ENCODE peak calls at places on chromosomes 12 and 14, in four cellular contexts. One of them, this sample, is unnamed.

GRCh38 chr14:99604766-99605298 is 825 bp upstream of the CCDC85C start:
- DNase-seq in K562: peak
- DNase-seq in HepG2: no peak
- DNase-seq in A549: peak
- DNase-seq in this sample: peak

GRCh38 chr14:81517798-81518398 is 15.8 kb downstream of the SEL1L start:
- DNase-seq in A549: no peak
- DNase-seq in K562: no peak
- DNase-seq in HepG2: peak
- DNase-seq in this sample: no peak

GRCh38 chr12:49027846-49028245 is 9.3 kb upstream of the PRKAG1 start:
- DNase-seq in HepG2: no peak
- DNase-seq in A549: no peak
- DNase-seq in K562: no peak
- DNase-seq in this sample: no peak

GRCh38 chr12:116395381-116395780 is 117.9 kb upstream of the MED13L start:
- DNase-seq in K562: no peak
- DNase-seq in HepG2: no peak
- DNase-seq in A549: no peak
- DNase-seq in this sample: no peak

GRCh38 chr14:60348211-60348610 is 99.2 kb downstream of the PPM1A start:
- DNase-seq in HepG2: no peak
- DNase-seq in A549: no peak
- DNase-seq in K562: no peak
- DNase-seq in this sample: no peak

GRCh38 chr12:48183876-48184548 is 568 bp downstream of the CCDC184 start:
- DNase-seq in K562: no peak
- DNase-seq in A549: no peak
- DNase-seq in HepG2: no peak
- DNase-seq in this sample: peak

GRCh38 chr12:124466200-124467128 is 100.9 kb downstream of the NCOR2 start:
- DNase-seq in K562: no peak
- DNase-seq in A549: no peak
- DNase-seq in HepG2: no peak
- DNase-seq in this sample: no peak

GRCh38 chr14:59836116-59836515 is 34.5 kb downstream of the RTN1 start:
- DNase-seq in HepG2: no peak
- DNase-seq in A549: no peak
- DNase-seq in K562: no peak
- DNase-seq in this sample: no peak

GRCh38 chr14:86943391-86944365 is 1049.3 kb downstream of the GALC start:
- DNase-seq in A549: no peak
- DNase-seq in K562: no peak
- DNase-seq in HepG2: no peak
- DNase-seq in this sample: no peak

GRCh38 chr12:109105176-109105575 is 7.8 kb downstream of the UNG start:
- DNase-seq in HepG2: no peak
- DNase-seq in A549: no peak
- DNase-seq in K562: no peak
- DNase-seq in this sample: no peak

GRCh38 chr12:49086116-49086515 is 8.5 kb downstream of the DHH start:
- DNase-seq in A549: no peak
- DNase-seq in K562: no peak
- DNase-seq in HepG2: no peak
- DNase-seq in this sample: no peak

GRCh38 chr12:93145086-93145485 is 216.0 kb upstream of the EEA1 start:
- DNase-seq in A549: no peak
- DNase-seq in HepG2: no peak
- DNase-seq in K562: no peak
- DNase-seq in this sample: no peak

GRCh38 chr12:70660620-70661219 is 23.5 kb upstream of the PTPRB start:
- DNase-seq in HepG2: no peak
- DNase-seq in A549: no peak
- DNase-seq in K562: peak
- DNase-seq in this sample: no peak

GRCh38 chr14:102317564-102318248 is 1.8 kb upstream of the ZNF839 start:
- DNase-seq in K562: no peak
- DNase-seq in A549: no peak
- DNase-seq in HepG2: peak
- DNase-seq in this sample: no peak

GRCh38 chr12:45034861-45035265 is 16.0 kb downstream of the DBX2 start:
- DNase-seq in A549: no peak
- DNase-seq in K562: no peak
- DNase-seq in HepG2: no peak
- DNase-seq in this sample: no peak

GRCh38 chr12:10088955-10089354 is 9.8 kb downstream of the CLEC1A start:
- DNase-seq in A549: no peak
- DNase-seq in HepG2: no peak
- DNase-seq in K562: no peak
- DNase-seq in this sample: no peak

GRCh38 chr14:94112513-94113060 is 2.1 kb downstream of the IFI27 start:
- DNase-seq in K562: no peak
- DNase-seq in HepG2: no peak
- DNase-seq in A549: no peak
- DNase-seq in this sample: no peak

GRCh38 chr12:43899574-43899973 is 63.7 kb downstream of the TMEM117 start:
- DNase-seq in K562: no peak
- DNase-seq in HepG2: no peak
- DNase-seq in A549: no peak
- DNase-seq in this sample: no peak

GRCh38 chr12:111288771-111289170 is 80.1 kb downstream of the PHETA1 start:
- DNase-seq in A549: no peak
- DNase-seq in HepG2: no peak
- DNase-seq in K562: no peak
- DNase-seq in this sample: no peak

GRCh38 chr14:67833403-67833802 is 13.8 kb downstream of the RAD51B start:
- DNase-seq in A549: no peak
- DNase-seq in HepG2: no peak
- DNase-seq in K562: no peak
- DNase-seq in this sample: no peak

DNA sequence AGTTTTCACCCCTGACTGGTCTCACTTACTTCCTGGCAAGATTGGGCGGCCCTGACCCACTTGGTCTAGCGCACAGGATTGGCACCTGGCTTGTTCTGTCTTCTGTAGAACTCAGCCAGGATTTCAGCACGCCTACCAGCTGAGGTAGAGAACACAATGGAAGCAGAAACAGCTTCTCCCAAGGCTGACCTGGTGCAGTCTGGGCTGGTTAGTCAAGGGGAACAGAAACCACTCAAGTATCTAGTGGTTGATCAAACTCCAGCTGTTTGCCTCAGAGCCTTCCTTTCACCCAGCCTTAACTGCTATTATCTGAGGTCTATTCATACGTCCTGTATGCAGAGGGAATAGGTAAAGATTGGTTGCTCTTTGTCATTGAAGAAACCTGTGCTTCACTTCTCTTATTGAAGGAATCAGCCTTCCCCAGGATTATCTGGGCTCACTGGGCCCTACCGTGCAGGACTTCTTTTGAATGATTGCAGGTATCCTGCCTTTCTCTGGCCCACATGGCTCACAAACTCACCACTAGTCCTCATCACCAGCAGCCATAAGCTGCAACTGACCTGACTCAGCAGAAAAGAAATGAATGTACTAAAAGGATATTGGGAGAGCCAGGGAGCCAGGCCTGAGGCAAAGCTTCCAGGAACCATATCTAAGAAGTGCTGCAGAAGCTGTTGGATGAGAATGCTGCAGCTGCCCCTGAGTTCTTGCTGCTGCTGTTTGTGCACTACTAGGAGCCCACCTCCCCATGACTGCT is 2.5 kb upstream of the PLEKHD1 start:
- DNase-seq in HepG2: no peak
- DNase-seq in A549: no peak
- DNase-seq in K562: peak
- DNase-seq in this sample: no peak
- TF ChIP-seq ESRRA in HepG2: no peak
- TF ChIP-seq ESRRA in A549: no peak
- TF ChIP-seq ESRRA in K562: no peak
- TF ChIP-seq ESRRA in this sample: no peak

DNA sequence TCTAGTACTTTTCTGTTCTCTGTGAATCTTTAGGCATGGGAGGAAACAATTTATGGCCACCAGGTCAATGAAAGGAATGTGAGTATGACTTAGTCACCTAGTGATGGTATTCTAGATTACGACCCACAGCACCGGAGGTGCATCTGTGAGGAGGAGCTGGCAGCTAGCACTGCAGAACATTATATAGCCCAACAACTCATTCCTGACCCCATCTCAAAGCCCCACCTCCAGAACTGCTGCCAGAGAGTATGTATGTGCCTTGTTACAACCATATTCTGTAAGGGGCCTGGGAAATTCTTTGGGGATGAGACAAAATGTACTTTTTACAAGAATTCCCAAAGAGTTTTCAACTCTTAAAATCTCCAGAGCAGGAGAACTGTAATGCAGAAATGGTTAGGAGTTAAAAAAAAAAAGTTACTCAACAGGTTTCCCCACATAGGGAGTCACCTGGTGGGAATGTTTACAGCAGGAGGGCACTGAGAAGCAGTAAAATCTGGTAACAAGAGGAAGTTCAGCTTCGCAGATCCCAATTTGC is 34.9 kb upstream of the CERS5 start:
- DNase-seq in HepG2: no peak
- DNase-seq in K562: no peak
- DNase-seq in A549: no peak
- DNase-seq in this sample: no peak
- TF ChIP-seq HMGXB4 in HepG2: no peak
- TF ChIP-seq HMGXB4 in K562: no peak
- TF ChIP-seq HMGXB4 in A549: no peak
- TF ChIP-seq HMGXB4 in this sample: no peak

DNA sequence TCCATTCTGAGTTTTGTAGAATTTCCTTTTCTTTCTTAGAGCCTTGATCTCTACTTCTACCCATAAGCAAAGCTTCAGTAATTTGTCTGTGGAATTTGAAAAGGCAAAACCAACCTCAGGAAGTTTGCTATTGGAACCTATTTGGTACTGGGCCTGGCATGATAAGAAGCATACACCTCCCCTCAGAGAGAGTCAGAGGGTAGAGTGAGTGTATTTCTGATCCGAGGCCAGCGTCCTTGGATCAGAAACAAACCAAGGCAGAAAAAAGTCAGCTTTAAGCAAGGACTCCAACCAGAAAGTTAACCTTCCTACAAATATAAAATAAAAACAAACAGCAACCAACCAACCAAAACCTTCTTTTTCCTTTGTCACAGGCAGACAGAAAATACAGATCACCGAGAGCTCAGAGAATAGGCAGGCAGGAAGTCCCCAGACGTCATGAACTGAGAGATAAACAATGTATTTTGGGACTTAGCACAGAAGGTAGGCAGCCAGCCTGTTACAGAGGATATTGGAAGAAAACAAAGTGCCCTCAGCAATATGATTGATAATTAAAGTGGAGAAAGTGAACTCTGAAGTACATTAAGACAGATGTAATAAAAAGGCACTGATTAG is 141.5 kb downstream of the NEDD1 start:
- DNase-seq in A549: no peak
- DNase-seq in K562: no peak
- DNase-seq in HepG2: no peak
- DNase-seq in this sample: no peak
- TF ChIP-seq ESRRA in A549: no peak
- TF ChIP-seq ESRRA in K562: no peak
- TF ChIP-seq ESRRA in HepG2: no peak
- TF ChIP-seq ESRRA in this sample: no peak

GRCh38 chr12:46711756-46712155 is 114.0 kb downstream of the SLC38A4 start:
- DNase-seq in HepG2: no peak
- DNase-seq in A549: no peak
- DNase-seq in K562: no peak
- DNase-seq in this sample: no peak
- TF ChIP-seq HMGXB4 in HepG2: no peak
- TF ChIP-seq HMGXB4 in A549: no peak
- TF ChIP-seq HMGXB4 in K562: no peak
- TF ChIP-seq HMGXB4 in this sample: no peak

GRCh38 chr12:26158078-26158764 is 33.4 kb upstream of the BHLHE41 start:
- DNase-seq in A549: no peak
- DNase-seq in HepG2: no peak
- DNase-seq in K562: no peak
- DNase-seq in this sample: no peak
- TF ChIP-seq ESRRA in A549: no peak
- TF ChIP-seq ESRRA in HepG2: no peak
- TF ChIP-seq ESRRA in K562: no peak
- TF ChIP-seq ESRRA in this sample: no peak

GRCh38 chr12:561908-562593 is 101.2 kb downstream of the NINJ2 start:
- DNase-seq in HepG2: no peak
- DNase-seq in K562: no peak
- DNase-seq in A549: no peak
- DNase-seq in this sample: no peak

GRCh38 chr12:563250-563781 is 99.9 kb downstream of the NINJ2 start:
- DNase-seq in K562: no peak
- DNase-seq in A549: no peak
- DNase-seq in HepG2: no peak
- DNase-seq in this sample: no peak

GRCh38 chr12:563899-564298 is 99.3 kb downstream of the NINJ2 start:
- DNase-seq in HepG2: no peak
- DNase-seq in K562: no peak
- DNase-seq in A549: no peak
- DNase-seq in this sample: no peak

GRCh38 chr12:561116-561705 is 101.5 kb downstream of the B4GALNT3 start:
- DNase-seq in A549: no peak
- DNase-seq in HepG2: no peak
- DNase-seq in K562: no peak
- DNase-seq in this sample: no peak

DNA sequence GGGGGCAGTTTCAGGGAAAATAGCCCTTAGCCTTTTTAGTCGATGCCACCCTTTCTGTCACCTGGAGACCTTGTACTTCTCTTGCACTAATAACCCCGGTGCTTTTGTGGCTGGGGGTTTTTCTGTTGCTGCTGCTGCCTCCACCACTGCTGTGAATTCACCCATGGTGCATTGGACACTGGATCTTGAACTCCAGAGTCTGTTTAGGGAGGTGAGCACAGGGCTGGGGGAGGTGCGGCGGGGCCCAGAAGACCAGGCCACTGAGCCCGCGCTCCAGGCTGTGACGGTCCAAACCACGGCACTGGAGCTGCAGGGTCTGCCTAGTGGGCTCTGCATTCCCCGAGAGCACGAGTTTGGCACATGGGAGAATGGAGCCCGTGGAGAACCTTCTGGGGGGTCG is 100.6 kb downstream of the NINJ2 start:
- DNase-seq in K562: no peak
- DNase-seq in A549: no peak
- DNase-seq in HepG2: no peak
- DNase-seq in this sample: no peak
- TF ChIP-seq HMGXB4 in K562: no peak
- TF ChIP-seq HMGXB4 in A549: no peak
- TF ChIP-seq HMGXB4 in HepG2: no peak
- TF ChIP-seq HMGXB4 in this sample: no peak

DNA sequence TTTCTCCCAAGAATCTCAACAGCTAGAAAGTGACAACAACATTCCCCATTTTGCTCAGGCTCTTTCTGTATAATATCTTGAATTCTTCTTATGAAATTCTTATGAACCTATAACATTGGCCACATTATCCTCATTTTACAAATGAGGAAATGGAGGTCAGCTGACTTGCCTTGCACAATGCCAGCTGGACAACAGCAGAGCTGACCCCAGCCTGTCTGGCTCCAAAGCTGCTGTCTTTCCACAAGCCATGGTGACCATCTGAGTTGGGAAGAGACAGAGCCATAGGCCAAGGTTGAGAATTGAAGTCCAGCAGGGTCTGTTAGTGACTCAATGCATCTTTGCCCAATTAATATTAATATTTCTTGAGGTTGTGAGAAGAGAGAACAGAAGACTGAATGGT is 87.3 kb downstream of the KSR2 start:
- DNase-seq in K562: no peak
- DNase-seq in A549: no peak
- DNase-seq in HepG2: no peak
- DNase-seq in this sample: no peak
- TF ChIP-seq ESRRA in K562: no peak
- TF ChIP-seq ESRRA in A549: no peak
- TF ChIP-seq ESRRA in HepG2: no peak
- TF ChIP-seq ESRRA in this sample: no peak